ENCODE peak calls at places on chromosomes 4 and X, in nine cellular contexts. B is activated CD8-positive, alpha-beta T cell treated with anti-CD3 and anti-CD28 coated beads, Interleukin-2, amount 10 ng/mL, durations not matched to agents 7 days and 5 days; D is central memory CD8-positive, alpha-beta T cell; L is GM23338; R is Panc1; U is activated CD4-positive, CD25-positive, alpha-beta regulatory T cell treated with anti-CD3 and anti-CD28 coated beads, Interleukin-2, amount 50 U/mL, for 24 hours; G is foreskin keratinocyte; A is natural killer cell; T is psoas muscle. I is an unnamed sample.
A peak's percentile ranks its signal among the peaks of the same experiment; 100 is the strongest.

GRCh38 chr4:174537634-174538033 is 15.3 kb upstream of the HPGD start:
- ATAC-seq in B (no peak), D (no peak), L (no peak), R (no peak), U (no peak), G (no peak), A (no peak), T (no peak), I (no peak)

GRCh38 chr4:82136161-82136801 is 237.5 kb downstream of the HNRNPD start:
- ATAC-seq in B (peak; percentile 69), D (no peak), L (no peak), R (no peak), U (no peak), G (no peak), A (no peak), T (no peak), I (no peak)

GRCh38 chrX:120287513-120288112 is 23.6 kb downstream of the TMEM255A start:
- ATAC-seq in B (no peak), D (no peak), L (no peak), R (no peak), U (no peak), G (no peak), A (no peak), T (no peak), I (no peak)

GRCh38 chr4:11543710-11544109 is 115.0 kb upstream of the HS3ST1 start:
- ATAC-seq in B (no peak), D (no peak), L (no peak), R (peak; percentile 60), U (peak; percentile 73), G (peak; percentile 77), A (no peak), T (no peak), I (peak; percentile 57)

GRCh38 chrX:48826135-48826875 is at the start of gene ERAS:
- ATAC-seq in B (peak; percentile 35), D (no peak), L (peak; percentile 40), R (no peak), U (peak; percentile 38), G (no peak), A (peak; percentile 64), T (no peak), I (no peak)

GRCh38 chr4:104508224-104508623 is 13.5 kb upstream of the CXXC4 start:
- ATAC-seq in B (no peak), D (no peak), L (no peak), R (no peak), U (no peak), G (no peak), A (no peak), T (no peak), I (no peak)

GRCh38 chrX:103674531-103675454 is 11.7 kb downstream of the MORF4L2 start:
- ATAC-seq in B (no peak), D (no peak), L (peak; percentile 84), R (peak; percentile 70), U (no peak), G (no peak), A (no peak), T (no peak), I (no peak)

GRCh38 chr4:140071806-140072205 is 82.2 kb downstream of the MAML3 start:
- ATAC-seq in B (peak; percentile 85), D (peak; percentile 96), L (no peak), R (no peak), U (peak; percentile 89), G (no peak), A (peak; percentile 97), T (no peak), I (no peak)

GRCh38 chr4:139763668-139764067 is 98.0 kb downstream of the MGST2 start:
- ATAC-seq in B (no peak), D (no peak), L (no peak), R (no peak), U (no peak), G (no peak), A (no peak), T (peak; percentile 86), I (no peak)